ENCODE peak calls at places on chromosome X, in nine cellular contexts. L is stimulated activated CD8-positive, alpha-beta memory T cell treated with anti-CD3 and anti-CD28 coated beads, Interleukin-15, amount 100 ng/mL, for 1 hour; V is aorta; N is pons; R is GM04504; J is COLO829; T is neural progenitor cell; M is Calu3; H is EL. F is an unnamed sample.

GRCh38 chrX:78643874-78644273 is 15.3 kb downstream of the RTL3 start:
- DNase-seq in L (no peak), V (no peak), N (no peak), R (no peak), J (no peak), T (no peak), M (no peak), H (no peak), F (no peak)

GRCh38 chrX:22652596-22652995 is 347.2 kb upstream of the DDX53 start:
- DNase-seq in L (no peak), V (no peak), N (peak), R (no peak), J (peak), T (peak), M (peak), H (peak), F (no peak)

GRCh38 chrX:140040397-140040796 is 75.1 kb upstream of the CXorf66 start:
- DNase-seq in L (no peak), V (no peak), N (no peak), R (peak), J (peak), T (no peak), M (peak), H (peak), F (no peak)

GRCh38 chrX:69027181-69028005 is 137.9 kb downstream of the PJA1 start:
- DNase-seq in L (no peak), V (no peak), N (no peak), R (no peak), J (no peak), T (no peak), M (no peak), H (peak), F (peak)

GRCh38 chrX:153457827-153458466 is 12.1 kb upstream of the TREX2 start:
- DNase-seq in L (no peak), V (peak), N (no peak), R (no peak), J (no peak), T (no peak), M (no peak), H (no peak), F (no peak)

GRCh38 chrX:97126020-97126419 is 242.3 kb downstream of the RPA4 start:
- DNase-seq in L (no peak), V (no peak), N (no peak), R (peak), J (peak), T (no peak), M (no peak), H (no peak), F (no peak)

GRCh38 chrX:52346462-52347165 is 22.2 kb upstream of the XAGE2 start:
- DNase-seq in L (no peak), V (no peak), N (no peak), R (no peak), J (no peak), T (no peak), M (peak), H (peak), F (no peak)

GRCh38 chrX:155313766-155314165 is 20.6 kb downstream of the CLIC2 start:
- DNase-seq in L (no peak), V (no peak), N (no peak), R (no peak), J (no peak), T (no peak), M (no peak), H (peak), F (no peak)

GRCh38 chrX:24860140-24860539 is 155.6 kb downstream of the ARX start:
- DNase-seq in L (no peak), V (no peak), N (no peak), R (no peak), J (no peak), T (no peak), M (no peak), H (no peak), F (no peak)

GRCh38 chrX:79413009-79413408 is 45.9 kb upstream of the ITM2A start:
- DNase-seq in L (no peak), V (no peak), N (peak), R (no peak), J (peak), T (peak), M (no peak), H (no peak), F (no peak)

GRCh38 chrX:40240844-40241243 is 143.1 kb upstream of the BCOR start:
- DNase-seq in L (no peak), V (no peak), N (no peak), R (no peak), J (no peak), T (no peak), M (no peak), H (no peak), F (no peak)

GRCh38 chrX:9163153-9163790 is 129.3 kb upstream of the FAM9B start:
- DNase-seq in L (no peak), V (no peak), N (no peak), R (no peak), J (peak), T (peak), M (no peak), H (peak), F (no peak)

GRCh38 chrX:41935827-41936226 is 12.5 kb upstream of the CASK start:
- DNase-seq in L (no peak), V (no peak), N (no peak), R (no peak), J (no peak), T (no peak), M (no peak), H (no peak), F (no peak)

GRCh38 chrX:71542825-71543224 is 9.9 kb downstream of the OGT start:
- DNase-seq in L (no peak), V (no peak), N (no peak), R (no peak), J (no peak), T (no peak), M (no peak), H (no peak), F (no peak)

GRCh38 chrX:77969538-77969937 is at the start of gene PGAM4:
- DNase-seq in L (no peak), V (no peak), N (no peak), R (no peak), J (no peak), T (no peak), M (no peak), H (no peak), F (no peak)

GRCh38 chrX:10769165-10769564 is 148.8 kb upstream of the MID1 start:
- DNase-seq in L (no peak), V (no peak), N (peak), R (peak), J (peak), T (peak), M (no peak), H (peak), F (no peak)

GRCh38 chrX:56798866-56799864 is 70.1 kb downstream of the NBDY start:
- DNase-seq in L (no peak), V (no peak), N (peak), R (no peak), J (no peak), T (peak), M (no peak), H (no peak), F (peak)

GRCh38 chrX:152865232-152865920 is 32.5 kb upstream of the ZNF185 start:
- DNase-seq in L (no peak), V (no peak), N (no peak), R (no peak), J (no peak), T (no peak), M (no peak), H (no peak), F (no peak)

GRCh38 chrX:13821740-13822139 is 4.8 kb upstream of the GPM6B start:
- DNase-seq in L (no peak), V (no peak), N (no peak), R (no peak), J (no peak), T (no peak), M (no peak), H (no peak), F (no peak)

GRCh38 chrX:154827624-154828408 is 6.6 kb downstream of the SMIM9 start:
- DNase-seq in L (no peak), V (no peak), N (no peak), R (no peak), J (no peak), T (no peak), M (no peak), H (no peak), F (no peak)

GRCh38 chrX:22060451-22060940 is 28.4 kb downstream of the PHEX start:
- DNase-seq in L (no peak), V (no peak), N (no peak), R (no peak), J (peak), T (no peak), M (peak), H (peak), F (no peak)

GRCh38 chrX:809081-809480 is 178.5 kb downstream of the SHOX start:
- DNase-seq in L (no peak), V (no peak), N (no peak), R (no peak), J (no peak), T (no peak), M (no peak), H (no peak), F (peak)

GRCh38 chrX:112901821-112902732 is 61.4 kb upstream of the AMOT start:
- DNase-seq in L (no peak), V (no peak), N (no peak), R (no peak), J (no peak), T (peak), M (no peak), H (no peak), F (no peak)

GRCh38 chrX:49242545-49243066 is 7.3 kb downstream of the CCDC22 start:
- DNase-seq in L (no peak), V (no peak), N (no peak), R (no peak), J (no peak), T (no peak), M (no peak), H (peak), F (no peak)

GRCh38 chrX:13220916-13221315 is 98.9 kb downstream of the ATXN3L start:
- DNase-seq in L (no peak), V (no peak), N (no peak), R (peak), J (peak), T (no peak), M (peak), H (peak), F (no peak)

GRCh38 chrX:119655125-119655524 is 37.8 kb downstream of the SEPTIN6 start:
- DNase-seq in L (no peak), V (no peak), N (no peak), R (peak), J (peak), T (no peak), M (no peak), H (peak), F (no peak)

GRCh38 chrX:13377537-13377936 is 57.7 kb upstream of the ATXN3L start:
- DNase-seq in L (no peak), V (no peak), N (no peak), R (peak), J (no peak), T (no peak), M (no peak), H (peak), F (no peak)

GRCh38 chrX:72495041-72495440 is 77.6 kb downstream of the HDAC8 start:
- DNase-seq in L (no peak), V (no peak), N (no peak), R (no peak), J (no peak), T (no peak), M (no peak), H (no peak), F (no peak)

GRCh38 chrX:103688949-103689348 is 2.5 kb upstream of the MORF4L2 start:
- DNase-seq in L (no peak), V (no peak), N (peak), R (no peak), J (no peak), T (peak), M (no peak), H (peak), F (no peak)

GRCh38 chrX:129721870-129722269 is 16.9 kb upstream of the XPNPEP2 start:
- DNase-seq in L (no peak), V (no peak), N (no peak), R (no peak), J (no peak), T (no peak), M (no peak), H (no peak), F (no peak)

GRCh38 chrX:110045988-110046387 is 43.1 kb downstream of the TMEM164 start:
- DNase-seq in L (no peak), V (no peak), N (no peak), R (no peak), J (no peak), T (peak), M (no peak), H (no peak), F (no peak)

GRCh38 chrX:15909605-15910004 is 55.0 kb upstream of the AP1S2 start:
- DNase-seq in L (no peak), V (no peak), N (no peak), R (no peak), J (no peak), T (peak), M (no peak), H (no peak), F (no peak)

F was measured in cardiac septum.